ENCODE peak calls at places on chromosomes 1 and 21, in five cellular contexts. L is stomach; D is GM10248; C is effector CD8-positive, alpha-beta T cell; P is type B pancreatic cell. F is an unnamed sample.
A peak's percentile ranks its signal among the peaks of the same experiment; 100 is the strongest.

GRCh38 chr1:207309775-207310273 is 11.7 kb upstream of the CD55 start:
- DNase-seq in C (no peak), P (no peak), D (peak; percentile 21), L (no peak), F (peak; percentile 65)

GRCh38 chr1:109935451-109935900 is 24.8 kb downstream of the CSF1 start:
- DNase-seq in C (no peak), P (no peak), D (no peak), L (peak; percentile 78), F (no peak)

GRCh38 chr1:202213361-202214088 is 19.9 kb downstream of the LGR6 start:
- DNase-seq in L (no peak), P (no peak), C (no peak), D (no peak), F (no peak)

GRCh38 chr1:119318466-119319309 is 49.9 kb upstream of the HAO2 start:
- DNase-seq in C (no peak), D (peak; percentile 53), L (no peak), P (no peak), F (no peak)

GRCh38 chr21:38323721-38324591 is 67.2 kb downstream of the KCNJ15 start:
- DNase-seq in C (no peak), D (no peak), L (no peak), P (no peak), F (no peak)

GRCh38 chr21:46424621-46425020 is 34.1 kb upstream of the DIP2A start:
- DNase-seq in D (no peak), P (no peak), L (no peak), C (peak; percentile 29), F (no peak)

GRCh38 chr1:211944733-211945500 is 90.4 kb downstream of the INTS7 start:
- DNase-seq in D (no peak), P (no peak), L (peak; percentile 60), C (no peak), F (no peak)

GRCh38 chr1:90712153-90712930 is 4.8 kb downstream of the BARHL2 start:
- DNase-seq in C (no peak), P (no peak), D (no peak), L (no peak), F (no peak)

GRCh38 chr1:209218113-209218512 is 365.4 kb upstream of the CAMK1G start:
- DNase-seq in C (no peak), D (no peak), L (no peak), P (no peak), F (no peak)

GRCh38 chr1:112257043-112257835 is 138.8 kb upstream of the CTTNBP2NL start:
- DNase-seq in P (no peak), C (no peak), D (no peak), L (no peak), F (no peak)

GRCh38 chr21:37565530-37566223 is 199.1 kb downstream of the DYRK1A start:
- DNase-seq in P (no peak), C (no peak), D (no peak), L (no peak), F (no peak)

GRCh38 chr21:37208056-37208705 is 59.0 kb downstream of the VPS26C start:
- DNase-seq in D (peak; percentile 85), C (no peak), L (peak; percentile 62), P (peak; percentile 50), F (no peak)

GRCh38 chr1:116690809-116691323 is 23.3 kb upstream of the IGSF3 start:
- DNase-seq in P (no peak), C (no peak), D (no peak), L (no peak), F (no peak)

GRCh38 chr1:62849031-62849430 is 65.1 kb downstream of the ATG4C start:
- DNase-seq in L (no peak), C (no peak), D (no peak), P (no peak), F (no peak)